ENCODE peak calls at places on chromosomes 4 and X, in five cellular contexts. One of them, this sample, is unnamed.

GRCh38 chrX:18761750-18762149 is 54.3 kb downstream of the PPEF1 start:
- DNase-seq in GDM1: no peak
- DNase-seq in iPS DF 6.9: no peak
- DNase-seq in pancreas: no peak
- DNase-seq in amygdala: no peak
- DNase-seq in this sample: no peak

GRCh38 chr4:83125738-83126141 is 11.2 kb upstream of the PLAC8 start:
- DNase-seq in GDM1: no peak
- DNase-seq in iPS DF 6.9: no peak
- DNase-seq in pancreas: no peak
- DNase-seq in amygdala: no peak
- DNase-seq in this sample: no peak

GRCh38 chrX:141220342-141221008 is 21.8 kb downstream of the SPANXC start:
- DNase-seq in GDM1: no peak
- DNase-seq in iPS DF 6.9: no peak
- DNase-seq in pancreas: no peak
- DNase-seq in amygdala: no peak
- DNase-seq in this sample: peak; percentile 69

GRCh38 chrX:74422576-74423288 is 1.4 kb downstream of the SLC16A2 start:
- DNase-seq in GDM1: no peak
- DNase-seq in iPS DF 6.9: no peak
- DNase-seq in pancreas: peak; percentile 52
- DNase-seq in amygdala: no peak
- DNase-seq in this sample: peak; percentile 7

GRCh38 chr4:3342182-3342854 is 49.5 kb downstream of the RGS12 start:
- DNase-seq in GDM1: no peak
- DNase-seq in iPS DF 6.9: no peak
- DNase-seq in pancreas: no peak
- DNase-seq in amygdala: no peak
- DNase-seq in this sample: peak; percentile 81

GRCh38 chrX:46627700-46628405 is 54.3 kb downstream of the CHST7 start:
- DNase-seq in GDM1: no peak
- DNase-seq in iPS DF 6.9: no peak
- DNase-seq in pancreas: no peak
- DNase-seq in amygdala: no peak
- DNase-seq in this sample: peak; percentile 79

GRCh38 chr4:8728536-8729407 is 136.2 kb downstream of the CPZ start:
- DNase-seq in GDM1: no peak
- DNase-seq in iPS DF 6.9: no peak
- DNase-seq in pancreas: peak; percentile 4
- DNase-seq in amygdala: no peak
- DNase-seq in this sample: no peak

GRCh38 chr4:163495900-163496299 is 1.4 kb downstream of the TMA16 start:
- DNase-seq in GDM1: no peak
- DNase-seq in iPS DF 6.9: no peak
- DNase-seq in pancreas: no peak
- DNase-seq in amygdala: no peak
- DNase-seq in this sample: peak; percentile 23

GRCh38 chrX:149718757-149719156 is 6.9 kb downstream of the MAGEA11 start:
- DNase-seq in GDM1: no peak
- DNase-seq in iPS DF 6.9: no peak
- DNase-seq in pancreas: no peak
- DNase-seq in amygdala: no peak
- DNase-seq in this sample: no peak

GRCh38 chr4:76058302-76058701 is 16.2 kb upstream of the ART3 start:
- DNase-seq in GDM1: no peak
- DNase-seq in iPS DF 6.9: no peak
- DNase-seq in pancreas: no peak
- DNase-seq in amygdala: no peak
- DNase-seq in this sample: no peak

GRCh38 chr4:177444911-177445736 is 2.9 kb upstream of the AGA start:
- DNase-seq in GDM1: no peak
- DNase-seq in iPS DF 6.9: no peak
- DNase-seq in pancreas: no peak
- DNase-seq in amygdala: no peak
- DNase-seq in this sample: no peak

GRCh38 chr4:1330761-1331590 is 16.0 kb upstream of the UVSSA start:
- DNase-seq in GDM1: no peak
- DNase-seq in iPS DF 6.9: no peak
- DNase-seq in pancreas: no peak
- DNase-seq in amygdala: no peak
- DNase-seq in this sample: no peak

GRCh38 chr4:156815717-156816319 is 155.8 kb downstream of the PDGFC start:
- DNase-seq in GDM1: no peak
- DNase-seq in iPS DF 6.9: no peak
- DNase-seq in pancreas: no peak
- DNase-seq in amygdala: no peak
- DNase-seq in this sample: no peak

GRCh38 chr4:2095236-2096072 is 36.3 kb downstream of the NAT8L start:
- DNase-seq in GDM1: no peak
- DNase-seq in iPS DF 6.9: no peak
- DNase-seq in pancreas: no peak
- DNase-seq in amygdala: no peak
- DNase-seq in this sample: no peak

GRCh38 chrX:44382871-44383270 is 39.4 kb upstream of the EFHC2 start:
- DNase-seq in GDM1: no peak
- DNase-seq in iPS DF 6.9: no peak
- DNase-seq in pancreas: no peak
- DNase-seq in amygdala: no peak
- DNase-seq in this sample: no peak

GRCh38 chr4:177356191-177356590 is 46.5 kb downstream of the NEIL3 start:
- DNase-seq in GDM1: no peak
- DNase-seq in iPS DF 6.9: no peak
- DNase-seq in pancreas: no peak
- DNase-seq in amygdala: no peak
- DNase-seq in this sample: no peak

This sample was measured in endothelial cell of umbilical vein.